ENCODE peak calls at places on chromosomes 3 and 15, in seven cellular contexts. One of them, this sample, is unnamed.
A peak's percentile ranks its signal among the peaks of the same experiment; 100 is the strongest.

GRCh38 chr3:137304313-137305056 is 346.7 kb downstream of the IL20RB start:
- DNase-seq in A549: no peak
- DNase-seq in K562: no peak
- DNase-seq in H1: peak; percentile 25
- DNase-seq in IMR-90: no peak
- DNase-seq in GM12878: no peak
- DNase-seq in HCT116: no peak
- DNase-seq in this sample: no peak

GRCh38 chr3:75610773-75611172 is 53.4 kb upstream of the FRG2C start:
- DNase-seq in IMR-90: no peak
- DNase-seq in K562: no peak
- DNase-seq in HCT116: no peak
- DNase-seq in H1: no peak
- DNase-seq in GM12878: no peak
- DNase-seq in A549: no peak
- DNase-seq in this sample: no peak

GRCh38 chr3:30986551-30986950 is 92.1 kb upstream of the GADL1 start:
- DNase-seq in GM12878: no peak
- DNase-seq in IMR-90: no peak
- DNase-seq in H1: no peak
- DNase-seq in A549: no peak
- DNase-seq in HCT116: no peak
- DNase-seq in K562: no peak
- DNase-seq in this sample: no peak

GRCh38 chr3:108818404-108818803 is 4.2 kb upstream of the TRAT1 start:
- DNase-seq in H1: peak; percentile 34
- DNase-seq in GM12878: no peak
- DNase-seq in A549: no peak
- DNase-seq in IMR-90: peak; percentile 10
- DNase-seq in HCT116: peak; percentile 57
- DNase-seq in K562: no peak
- DNase-seq in this sample: peak; percentile 3

GRCh38 chr3:102510663-102511062 is 75.8 kb downstream of the ZPLD1 start:
- DNase-seq in GM12878: no peak
- DNase-seq in HCT116: no peak
- DNase-seq in H1: no peak
- DNase-seq in K562: no peak
- DNase-seq in IMR-90: no peak
- DNase-seq in A549: no peak
- DNase-seq in this sample: no peak

GRCh38 chr3:110487840-110488239 is 583.8 kb upstream of the NECTIN3 start:
- DNase-seq in H1: no peak
- DNase-seq in A549: no peak
- DNase-seq in K562: no peak
- DNase-seq in IMR-90: no peak
- DNase-seq in GM12878: no peak
- DNase-seq in HCT116: no peak
- DNase-seq in this sample: no peak

GRCh38 chr3:151169262-151169661 is 33.8 kb downstream of the GPR171 start:
- DNase-seq in GM12878: no peak
- DNase-seq in HCT116: no peak
- DNase-seq in IMR-90: peak; percentile 4
- DNase-seq in K562: no peak
- DNase-seq in A549: no peak
- DNase-seq in H1: no peak
- DNase-seq in this sample: no peak

GRCh38 chr3:58466899-58467563 is 24.9 kb upstream of the KCTD6 start:
- DNase-seq in A549: no peak
- DNase-seq in K562: no peak
- DNase-seq in IMR-90: no peak
- DNase-seq in H1: no peak
- DNase-seq in GM12878: no peak
- DNase-seq in HCT116: no peak
- DNase-seq in this sample: no peak

GRCh38 chr3:65828706-65829105 is 210.0 kb downstream of the MAGI1 start:
- DNase-seq in GM12878: no peak
- DNase-seq in IMR-90: peak; percentile 31
- DNase-seq in HCT116: no peak
- DNase-seq in H1: no peak
- DNase-seq in K562: no peak
- DNase-seq in A549: no peak
- DNase-seq in this sample: no peak

GRCh38 chr3:130700541-130700940 is 46.1 kb downstream of the PIK3R4 start:
- DNase-seq in K562: no peak
- DNase-seq in HCT116: no peak
- DNase-seq in GM12878: no peak
- DNase-seq in IMR-90: peak; percentile 48
- DNase-seq in H1: no peak
- DNase-seq in A549: no peak
- DNase-seq in this sample: no peak

GRCh38 chr3:47009225-47010049 is 30.0 kb downstream of the NBEAL2 start:
- DNase-seq in K562: no peak
- DNase-seq in H1: peak; percentile 73
- DNase-seq in GM12878: peak; percentile 40
- DNase-seq in A549: no peak
- DNase-seq in IMR-90: peak; percentile 89
- DNase-seq in HCT116: no peak
- DNase-seq in this sample: no peak

GRCh38 chr3:11601446-11602241 is 42.1 kb downstream of the VGLL4 start:
- DNase-seq in IMR-90: peak; percentile 39
- DNase-seq in K562: no peak
- DNase-seq in GM12878: peak; percentile 47
- DNase-seq in H1: no peak
- DNase-seq in A549: no peak
- DNase-seq in HCT116: no peak
- DNase-seq in this sample: no peak

GRCh38 chr3:66450389-66451022 is 50.3 kb downstream of the LRIG1 start:
- DNase-seq in A549: no peak
- DNase-seq in K562: no peak
- DNase-seq in HCT116: no peak
- DNase-seq in IMR-90: peak; percentile 76
- DNase-seq in GM12878: no peak
- DNase-seq in H1: no peak
- DNase-seq in this sample: no peak

GRCh38 chr3:148042663-148043445 is 633.7 kb downstream of the ZIC1 start:
- DNase-seq in GM12878: no peak
- DNase-seq in A549: no peak
- DNase-seq in IMR-90: peak; percentile 34
- DNase-seq in HCT116: no peak
- DNase-seq in H1: no peak
- DNase-seq in K562: no peak
- DNase-seq in this sample: no peak

GRCh38 chr3:89179355-89179997 is 72.1 kb downstream of the EPHA3 start:
- DNase-seq in GM12878: peak; percentile 16
- DNase-seq in A549: no peak
- DNase-seq in H1: no peak
- DNase-seq in K562: no peak
- DNase-seq in IMR-90: no peak
- DNase-seq in HCT116: no peak
- DNase-seq in this sample: no peak

GRCh38 chr15:60672400-60672799 is 193.5 kb upstream of the ICE2 start:
- DNase-seq in K562: no peak
- DNase-seq in GM12878: no peak
- DNase-seq in A549: no peak
- DNase-seq in IMR-90: no peak
- DNase-seq in H1: no peak
- DNase-seq in HCT116: no peak
- DNase-seq in this sample: peak; percentile 18

GRCh38 chr3:129112308-129113052 is 9.1 kb downstream of the RAB43 start:
- DNase-seq in IMR-90: peak; percentile 35
- DNase-seq in K562: no peak
- DNase-seq in H1: no peak
- DNase-seq in A549: no peak
- DNase-seq in GM12878: no peak
- DNase-seq in HCT116: no peak
- DNase-seq in this sample: peak; percentile 32

GRCh38 chr15:65259367-65259781 is 27.3 kb downstream of the PARP16 start:
- DNase-seq in IMR-90: no peak
- DNase-seq in A549: no peak
- DNase-seq in GM12878: no peak
- DNase-seq in HCT116: no peak
- DNase-seq in H1: no peak
- DNase-seq in K562: no peak
- DNase-seq in this sample: no peak

GRCh38 chr3:177760803-177761202 is 563.5 kb upstream of the TBL1XR1 start:
- DNase-seq in GM12878: no peak
- DNase-seq in A549: no peak
- DNase-seq in HCT116: no peak
- DNase-seq in K562: no peak
- DNase-seq in H1: no peak
- DNase-seq in IMR-90: peak; percentile 40
- DNase-seq in this sample: no peak

GRCh38 chr15:31236184-31237041 is 90.2 kb upstream of the KLF13 start:
- DNase-seq in GM12878: no peak
- DNase-seq in IMR-90: peak; percentile 94
- DNase-seq in HCT116: no peak
- DNase-seq in H1: no peak
- DNase-seq in A549: peak; percentile 93
- DNase-seq in K562: peak; percentile 50
- DNase-seq in this sample: peak; percentile 64

GRCh38 chr3:77885381-77885780 is 845.5 kb downstream of the ROBO2 start:
- DNase-seq in HCT116: no peak
- DNase-seq in A549: no peak
- DNase-seq in H1: no peak
- DNase-seq in GM12878: no peak
- DNase-seq in K562: no peak
- DNase-seq in IMR-90: no peak
- DNase-seq in this sample: no peak

GRCh38 chr3:76307556-76307955 is 522.2 kb upstream of the ZNF717 start:
- DNase-seq in GM12878: no peak
- DNase-seq in A549: no peak
- DNase-seq in HCT116: no peak
- DNase-seq in K562: no peak
- DNase-seq in H1: no peak
- DNase-seq in IMR-90: peak; percentile 69
- DNase-seq in this sample: no peak

GRCh38 chr3:128878556-128879124 is 780 bp upstream of the ACAD9 start:
- DNase-seq in A549: peak; percentile 14
- DNase-seq in K562: no peak
- DNase-seq in GM12878: peak; percentile 8
- DNase-seq in HCT116: no peak
- DNase-seq in IMR-90: peak; percentile 77
- DNase-seq in H1: no peak
- DNase-seq in this sample: peak; percentile 15

DNA sequence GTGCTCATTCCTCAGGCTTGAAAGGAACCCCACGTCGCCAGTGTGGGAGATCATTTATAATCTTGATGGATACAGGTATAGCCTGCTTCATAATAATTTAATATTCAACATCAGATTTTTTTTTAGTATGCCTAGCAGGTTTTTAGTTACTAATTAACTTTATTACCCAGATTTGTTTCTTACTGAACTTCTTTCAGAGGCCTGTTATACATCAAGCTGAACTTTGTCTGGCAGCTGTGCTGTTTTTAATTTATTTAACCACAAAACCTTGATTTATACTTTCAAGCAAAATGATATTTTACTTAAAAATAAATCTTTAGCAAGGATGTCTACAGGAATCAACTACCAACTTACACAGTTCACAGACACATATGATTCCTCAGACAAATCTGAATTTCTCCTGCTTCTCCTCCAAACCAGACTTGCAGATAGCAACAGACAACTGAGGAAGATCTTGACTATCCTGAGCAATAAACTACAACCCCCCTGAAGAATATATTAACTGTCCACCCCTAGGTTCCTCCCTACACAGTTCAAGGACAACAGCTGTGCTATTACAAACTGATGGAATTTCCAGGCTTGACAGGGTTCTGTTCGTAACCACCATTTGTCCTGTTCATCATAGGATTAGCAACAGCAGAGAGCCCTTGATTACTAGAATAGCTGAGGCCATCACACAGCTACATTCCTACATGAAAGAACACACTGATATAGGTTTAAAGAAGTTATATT is 599 bp downstream of the MAP4 start:
- DNase-seq in K562: no peak
- DNase-seq in A549: no peak
- DNase-seq in H1: no peak
- DNase-seq in GM12878: no peak
- DNase-seq in HCT116: no peak
- DNase-seq in IMR-90: peak; percentile 41
- DNase-seq in this sample: peak; percentile 48
- TF ChIP-seq CEBPB in K562: no peak
- TF ChIP-seq CEBPB in A549: no peak
- TF ChIP-seq CEBPB in H1: no peak
- TF ChIP-seq CEBPB in GM12878: no peak
- TF ChIP-seq CEBPB in HCT116: no peak
- TF ChIP-seq CEBPB in IMR-90: no peak
- TF ChIP-seq CEBPB in this sample: no peak

DNA sequence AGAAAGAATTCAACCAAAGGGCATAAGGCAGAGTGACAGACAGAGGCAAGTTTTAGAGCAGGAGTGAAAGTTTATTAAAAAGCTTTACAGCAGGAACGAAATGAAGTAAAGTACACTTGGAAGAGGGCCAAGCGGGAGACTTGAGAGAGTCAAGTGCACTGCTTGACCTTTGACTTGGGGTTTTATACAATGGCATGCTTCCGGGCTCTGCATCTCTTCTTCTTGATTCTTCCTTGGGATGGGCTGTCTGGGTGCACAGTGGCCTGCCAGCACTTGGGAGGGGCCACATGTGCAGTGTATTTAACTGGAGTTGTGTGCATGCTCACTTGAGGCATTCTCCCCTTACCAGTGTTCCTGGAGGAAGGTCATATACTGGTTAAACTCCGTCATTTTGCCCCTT is 30.4 kb upstream of the KLHL25 start:
- DNase-seq in GM12878: no peak
- DNase-seq in H1: no peak
- DNase-seq in A549: no peak
- DNase-seq in IMR-90: no peak
- DNase-seq in K562: no peak
- DNase-seq in HCT116: no peak
- DNase-seq in this sample: no peak
- TF ChIP-seq CEBPB in GM12878: no peak
- TF ChIP-seq CEBPB in H1: no peak
- TF ChIP-seq CEBPB in A549: no peak
- TF ChIP-seq CEBPB in IMR-90: no peak
- TF ChIP-seq CEBPB in K562: no peak
- TF ChIP-seq CEBPB in HCT116: no peak
- TF ChIP-seq CEBPB in this sample: no peak

GRCh38 chr3:4821975-4822374 is 157.3 kb upstream of the BHLHE40 start:
- DNase-seq in H1: no peak
- DNase-seq in IMR-90: no peak
- DNase-seq in GM12878: no peak
- DNase-seq in A549: no peak
- DNase-seq in HCT116: no peak
- DNase-seq in K562: no peak
- DNase-seq in this sample: no peak
- TF ChIP-seq CEBPB in H1: no peak
- TF ChIP-seq CEBPB in IMR-90: no peak
- TF ChIP-seq CEBPB in GM12878: no peak
- TF ChIP-seq CEBPB in A549: no peak
- TF ChIP-seq CEBPB in HCT116: no peak
- TF ChIP-seq CEBPB in K562: no peak
- TF ChIP-seq CEBPB in this sample: no peak

DNA sequence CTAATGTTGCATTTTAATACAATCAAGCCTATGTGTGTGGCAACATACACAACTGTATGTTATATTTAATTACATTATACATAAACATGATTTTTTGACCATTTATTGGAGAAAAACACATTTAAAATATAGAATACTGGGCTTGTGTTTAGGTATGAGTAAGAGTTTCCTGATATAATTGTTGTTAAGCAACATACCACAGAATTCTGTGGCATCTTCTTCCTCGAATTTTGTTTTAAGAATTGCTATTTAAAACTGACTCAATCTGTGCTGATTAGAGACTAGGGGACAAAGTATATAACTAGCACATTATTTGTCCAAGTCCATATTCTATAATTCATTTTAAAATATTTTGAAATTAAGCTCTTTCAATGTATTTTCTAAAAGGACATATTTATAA is 376.8 kb upstream of the THBS1 start:
- DNase-seq in K562: no peak
- DNase-seq in IMR-90: peak; percentile 69
- DNase-seq in H1: no peak
- DNase-seq in A549: no peak
- DNase-seq in GM12878: no peak
- DNase-seq in HCT116: no peak
- DNase-seq in this sample: no peak
- TF ChIP-seq CEBPB in K562: no peak
- TF ChIP-seq CEBPB in IMR-90: peak; percentile 83
- TF ChIP-seq CEBPB in H1: no peak
- TF ChIP-seq CEBPB in A549: no peak
- TF ChIP-seq CEBPB in GM12878: no peak
- TF ChIP-seq CEBPB in HCT116: no peak
- TF ChIP-seq CEBPB in this sample: no peak